ENCODE peak calls at places on chromosomes 16 and 17, in nine cellular contexts. I, R, M, N, K, Z, V, Y and W are unnamed samples.

GRCh38 chr16:68644715-68645493 is at the start of gene CDH3:
- DNase-seq in Y (no peak), R (peak; percentile 67), Z (peak; percentile 29), M (no peak), K (no peak), N (peak; percentile 88), I (no peak), V (peak; percentile 42), W (no peak)

GRCh38 chr17:34998205-34998604 is 17.9 kb downstream of the LIG3 start:
- DNase-seq in N (peak; percentile 63), V (peak; percentile 50), Y (peak; percentile 63), M (peak; percentile 70), K (peak; percentile 56), I (peak; percentile 67), R (peak; percentile 38), Z (peak; percentile 69), W (no peak)

GRCh38 chr17:51200295-51200694 is 34.1 kb downstream of the NME2 start:
- DNase-seq in Z (no peak), N (no peak), R (no peak), Y (no peak), K (no peak), I (no peak), M (no peak), V (no peak), W (no peak)

GRCh38 chr17:76500074-76500744 is 1.0 kb downstream of the RHBDF2 start:
- DNase-seq in M (no peak), Y (no peak), V (no peak), N (peak; percentile 12), K (no peak), I (no peak), R (no peak), Z (no peak), W (no peak)

GRCh38 chr17:15081008-15081407 is 184.1 kb downstream of the PMP22 start:
- DNase-seq in K (no peak), Y (no peak), I (no peak), Z (no peak), N (no peak), R (no peak), M (no peak), V (no peak), W (no peak)

GRCh38 chr16:55081622-55082593 is 151.2 kb downstream of the IRX5 start:
- DNase-seq in N (no peak), V (peak; percentile 77), R (no peak), M (no peak), Z (no peak), K (no peak), Y (no peak), I (no peak), W (no peak)

GRCh38 chr17:524570-524969 is 172.0 kb upstream of the RPH3AL start:
- DNase-seq in Z (no peak), R (no peak), M (no peak), I (no peak), V (no peak), N (no peak), K (no peak), Y (no peak), W (no peak)

GRCh38 chr16:49351119-49351518 is 22.5 kb upstream of the C16orf78 start:
- DNase-seq in Y (no peak), N (no peak), V (no peak), R (no peak), I (no peak), Z (no peak), K (no peak), M (no peak), W (no peak)

GRCh38 chr16:3282103-3282746 is 1.1 kb upstream of the ZNF263 start:
- DNase-seq in I (no peak), Y (no peak), V (no peak), Z (peak; percentile 76), K (peak; percentile 73), R (no peak), M (peak; percentile 69), N (no peak), W (no peak)

GRCh38 chr17:47257651-47258339 is 4.2 kb downstream of the ITGB3 start:
- DNase-seq in Y (peak; percentile 89), V (no peak), M (peak; percentile 72), Z (peak; percentile 78), N (no peak), I (no peak), K (no peak), R (no peak), W (no peak)

GRCh38 chr17:1714980-1715802 is 5.0 kb upstream of the TLCD2 start:
- DNase-seq in V (peak; percentile 86), I (peak; percentile 97), K (peak; percentile 84), N (peak; percentile 96), R (peak; percentile 45), Y (peak; percentile 94), M (peak; percentile 88), Z (peak; percentile 91), W (no peak)

GRCh38 chr16:67169642-67170167 is 633 bp upstream of the NOL3 start:
- DNase-seq in N (no peak), M (no peak), I (no peak), V (no peak), K (peak; percentile 54), Z (peak; percentile 43), R (no peak), Y (no peak), W (no peak)

GRCh38 chr16:86949630-86950029 is 367.6 kb downstream of the C16orf95 start:
- DNase-seq in R (no peak), Z (no peak), I (no peak), N (no peak), Y (no peak), V (no peak), K (no peak), M (no peak), W (no peak)

GRCh38 chr16:11586375-11586855 is 304 bp downstream of the LITAF start:
- DNase-seq in Z (no peak), M (no peak), I (no peak), N (no peak), R (no peak), Y (no peak), V (no peak), K (no peak), W (no peak)

GRCh38 chr17:55266958-55267688 is 2.4 kb downstream of the HLF start:
- DNase-seq in Y (no peak), M (no peak), N (no peak), V (no peak), R (no peak), K (no peak), I (no peak), Z (no peak), W (no peak)

GRCh38 chr17:66934040-66934439 is 30.5 kb upstream of the CACNG4 start:
- DNase-seq in I (no peak), R (no peak), N (no peak), V (no peak), Y (no peak), Z (no peak), M (no peak), K (no peak), W (no peak)

GRCh38 chr17:62995377-62995885 is 29.4 kb downstream of the TANC2 start:
- DNase-seq in V (no peak), Y (peak; percentile 33), I (no peak), N (no peak), Z (peak; percentile 49), K (peak; percentile 20), M (peak; percentile 43), R (peak; percentile 38), W (no peak)

GRCh38 chr16:70018254-70018653 is 67.1 kb downstream of the CLEC18A start:
- DNase-seq in R (peak; percentile 61), Z (no peak), M (peak; percentile 2), K (peak; percentile 80), I (peak; percentile 38), N (no peak), V (no peak), Y (peak; percentile 4), W (peak; percentile 22)

GRCh38 chr17:40027614-40028012 is 12.4 kb downstream of the CSF3 start:
- DNase-seq in N (no peak), Z (no peak), I (no peak), Y (no peak), V (no peak), M (no peak), K (no peak), R (no peak), W (no peak)

GRCh38 chr17:40028595-40028994 is 13.4 kb downstream of the CSF3 start:
- DNase-seq in M (no peak), I (no peak), K (no peak), R (no peak), N (no peak), Z (no peak), Y (no peak), V (no peak), W (no peak)

GRCh38 chr17:40025991-40026815 is 11.0 kb downstream of the CSF3 start:
- DNase-seq in K (no peak), Y (no peak), Z (no peak), V (no peak), R (no peak), N (peak; percentile 80), I (no peak), M (no peak), W (no peak)

GRCh38 chr17:40025559-40025958 is 10.3 kb downstream of the CSF3 start:
- DNase-seq in I (no peak), K (no peak), M (no peak), V (no peak), Z (no peak), N (no peak), Y (no peak), R (no peak), W (no peak)

GRCh38 chr17:40026816-40027613 is 11.8 kb downstream of the CSF3 start:
- DNase-seq in R (peak; percentile 50), I (peak; percentile 83), M (peak; percentile 70), V (peak; percentile 70), Z (peak; percentile 80), Y (peak; percentile 72), K (peak; percentile 82), N (peak; percentile 71), W (peak; percentile 33)
- TF ChIP-seq CTCF in R (peak; percentile 89), I (peak; percentile 87), M (peak; percentile 89), V (peak; percentile 94), Z (peak; percentile 83), Y (peak; percentile 78), K (peak; percentile 98), N (peak; percentile 91), W (peak; percentile 88)

GRCh38 chr16:31711344-31711845 is 162.2 kb upstream of the ZNF267 start:
- DNase-seq in N (no peak), Z (no peak), K (no peak), V (no peak), Y (no peak), M (no peak), R (no peak), I (no peak), W (no peak)
- TF ChIP-seq CTCF in N (no peak), Z (no peak), K (peak; percentile 49), V (no peak), Y (no peak), M (no peak), R (peak; percentile 45), I (no peak), W (no peak)

GRCh38 chr16:63331111-63331510 is 1294.9 kb upstream of the CDH8 start:
- DNase-seq in M (no peak), Z (no peak), N (no peak), Y (no peak), K (no peak), I (no peak), R (no peak), V (no peak), W (no peak)
- TF ChIP-seq CTCF in M (no peak), Z (no peak), N (no peak), Y (no peak), K (no peak), I (no peak), R (no peak), V (no peak), W (no peak)

DNA sequence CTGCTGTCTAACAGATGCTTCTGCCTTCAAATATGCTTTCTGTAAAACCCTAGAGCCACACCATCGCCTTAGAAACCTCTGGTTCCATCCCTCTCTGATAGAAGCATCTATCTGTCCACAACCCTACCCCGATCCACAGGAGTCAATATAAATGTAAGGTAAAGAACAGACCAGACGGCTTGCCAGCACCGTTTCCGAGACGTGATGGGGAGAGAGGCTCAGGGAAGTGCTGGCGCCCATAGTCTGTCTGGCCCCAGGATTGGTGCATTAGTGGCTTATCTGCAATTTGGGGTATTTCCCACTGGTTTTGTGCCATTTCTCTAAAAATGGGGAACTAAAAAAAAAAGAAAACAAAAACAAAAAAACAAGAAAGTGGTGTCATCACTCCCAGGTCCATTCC is 125.8 kb downstream of the GAS7 start:
- DNase-seq in M (no peak), V (no peak), Y (no peak), I (no peak), K (no peak), R (no peak), Z (no peak), N (no peak), W (no peak)
- TF ChIP-seq CTCF in M (no peak), V (no peak), Y (no peak), I (no peak), K (no peak), R (no peak), Z (no peak), N (no peak), W (no peak)